ENCODE peak calls at places on chromosome 19, in four cellular contexts. One of them, this sample, is unnamed.

GRCh38 chr19:41426116-41426841 is 895 bp downstream of the B3GNT8 start:
- DNase-seq in fibroblast of lung: no peak
- DNase-seq in K562: no peak
- DNase-seq in mammary epithelial cell: no peak
- DNase-seq in this sample: no peak

GRCh38 chr19:47110521-47111080 is 3.0 kb downstream of the ZC3H4 start:
- DNase-seq in fibroblast of lung: no peak
- DNase-seq in K562: peak; percentile 14
- DNase-seq in mammary epithelial cell: peak; percentile 24
- DNase-seq in this sample: peak; percentile 55

GRCh38 chr19:47652285-47652684 is 43.4 kb downstream of the BICRA start:
- DNase-seq in fibroblast of lung: no peak
- DNase-seq in K562: no peak
- DNase-seq in mammary epithelial cell: no peak
- DNase-seq in this sample: no peak

GRCh38 chr19:8866344-8866743 is 34.2 kb downstream of the MBD3L1 start:
- DNase-seq in fibroblast of lung: no peak
- DNase-seq in K562: no peak
- DNase-seq in mammary epithelial cell: no peak
- DNase-seq in this sample: no peak

GRCh38 chr19:37966211-37967072 is 59.4 kb downstream of the SIPA1L3 start:
- DNase-seq in fibroblast of lung: peak; percentile 75
- DNase-seq in K562: no peak
- DNase-seq in mammary epithelial cell: peak; percentile 80
- DNase-seq in this sample: no peak

GRCh38 chr19:42092350-42092749 is 16.4 kb downstream of the ZNF574 start:
- DNase-seq in fibroblast of lung: no peak
- DNase-seq in K562: no peak
- DNase-seq in mammary epithelial cell: peak; percentile 41
- DNase-seq in this sample: peak; percentile 66

GRCh38 chr19:17579523-17580244 is 24.2 kb downstream of the COLGALT1 start:
- DNase-seq in fibroblast of lung: peak; percentile 25
- DNase-seq in K562: peak; percentile 86
- DNase-seq in mammary epithelial cell: peak; percentile 24
- DNase-seq in this sample: no peak

GRCh38 chr19:49331616-49332055 is 3.6 kb upstream of the CD37 start:
- DNase-seq in fibroblast of lung: peak; percentile 51
- DNase-seq in K562: peak; percentile 73
- DNase-seq in mammary epithelial cell: peak; percentile 51
- DNase-seq in this sample: peak; percentile 54

GRCh38 chr19:46975918-46976782 is 43.5 kb upstream of the NPAS1 start:
- DNase-seq in fibroblast of lung: peak; percentile 100
- DNase-seq in K562: no peak
- DNase-seq in mammary epithelial cell: peak; percentile 56
- DNase-seq in this sample: no peak

GRCh38 chr19:13981021-13981420 is 25.1 kb downstream of the RFX1 start:
- DNase-seq in fibroblast of lung: no peak
- DNase-seq in K562: no peak
- DNase-seq in mammary epithelial cell: no peak
- DNase-seq in this sample: no peak

GRCh38 chr19:48558018-48558684 is 6.2 kb downstream of the SULT2B1 start:
- DNase-seq in fibroblast of lung: peak; percentile 66
- DNase-seq in K562: peak; percentile 49
- DNase-seq in mammary epithelial cell: no peak
- DNase-seq in this sample: no peak

GRCh38 chr19:4371898-4372629 is 28.3 kb downstream of the SH3GL1 start:
- DNase-seq in fibroblast of lung: no peak
- DNase-seq in K562: peak; percentile 48
- DNase-seq in mammary epithelial cell: no peak
- DNase-seq in this sample: no peak

GRCh38 chr19:12766051-12766521 is 9.3 kb downstream of the HOOK2 start:
- DNase-seq in fibroblast of lung: no peak
- DNase-seq in K562: peak; percentile 44
- DNase-seq in mammary epithelial cell: peak; percentile 76
- DNase-seq in this sample: peak; percentile 87

GRCh38 chr19:13011653-13012389 is 16.5 kb downstream of the NFIX start:
- DNase-seq in fibroblast of lung: no peak
- DNase-seq in K562: no peak
- DNase-seq in mammary epithelial cell: no peak
- DNase-seq in this sample: no peak

GRCh38 chr19:49677232-49677881 is at the start of gene PRMT1:
- DNase-seq in fibroblast of lung: peak; percentile 29
- DNase-seq in K562: peak; percentile 87
- DNase-seq in mammary epithelial cell: no peak
- DNase-seq in this sample: no peak

DNA sequence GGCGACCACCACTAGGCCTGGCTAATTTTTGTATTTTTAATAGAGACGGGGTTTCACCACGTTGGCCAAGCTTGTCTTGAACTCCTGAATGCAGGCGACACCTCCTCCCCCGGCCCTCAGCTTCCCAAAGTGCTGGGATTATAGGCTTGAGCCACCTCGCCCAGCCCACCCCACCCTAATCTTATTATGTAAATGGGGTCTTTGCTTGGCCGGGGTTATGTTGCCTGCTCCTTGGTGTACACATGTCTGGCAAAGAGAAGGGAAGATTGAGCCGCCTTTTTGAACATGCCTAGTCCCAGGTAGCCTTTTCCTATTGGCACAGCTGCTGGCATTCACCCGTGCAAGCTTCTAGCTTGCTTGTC is 106.8 kb downstream of the KCTD15 start:
- DNase-seq in fibroblast of lung: no peak
- DNase-seq in K562: no peak
- DNase-seq in mammary epithelial cell: no peak
- DNase-seq in this sample: no peak
- H3K27me3 ChIP-seq in fibroblast of lung: no peaks in the 10 kb centered on the region
- H3K27me3 ChIP-seq in K562: peaks cover 21% of the 10 kb centered on the region
- H3K27me3 ChIP-seq in mammary epithelial cell: no peaks in the 10 kb centered on the region
- H3K27me3 ChIP-seq in this sample: peaks cover 4% of the 10 kb centered on the region

GRCh38 chr19:57935731-57936130 is 529 bp upstream of the ZNF418 start:
- DNase-seq in fibroblast of lung: no peak
- DNase-seq in K562: no peak
- DNase-seq in mammary epithelial cell: no peak
- DNase-seq in this sample: no peak
- H3K36me3 ChIP-seq in fibroblast of lung: no peaks in the 10 kb centered on the region
- H3K36me3 ChIP-seq in K562: no peaks in the 10 kb centered on the region
- H3K36me3 ChIP-seq in mammary epithelial cell: no peaks in the 10 kb centered on the region
- H3K36me3 ChIP-seq in this sample: peaks cover 40% of the 10 kb centered on the region

GRCh38 chr19:30131722-30132291 is 189.8 kb downstream of the URI1 start:
- DNase-seq in fibroblast of lung: no peak
- DNase-seq in K562: no peak
- DNase-seq in mammary epithelial cell: no peak
- DNase-seq in this sample: no peak
- H3K27me3 ChIP-seq in fibroblast of lung: no peaks in the 10 kb centered on the region
- H3K27me3 ChIP-seq in K562: peaks cover 41% of the 10 kb centered on the region
- H3K27me3 ChIP-seq in mammary epithelial cell: no peaks in the 10 kb centered on the region
- H3K27me3 ChIP-seq in this sample: peaks cover 3% of the 10 kb centered on the region

GRCh38 chr19:10392120-10392519 is 11.2 kb downstream of the CDC37 start:
- DNase-seq in fibroblast of lung: no peak
- DNase-seq in K562: no peak
- DNase-seq in mammary epithelial cell: no peak
- DNase-seq in this sample: no peak
- H3K36me3 ChIP-seq in fibroblast of lung: peaks cover 33% of the 10 kb centered on the region
- H3K36me3 ChIP-seq in K562: peaks cover 70% of the 10 kb centered on the region
- H3K36me3 ChIP-seq in mammary epithelial cell: peaks cover 14% of the 10 kb centered on the region
- H3K36me3 ChIP-seq in this sample: peaks cover 55% of the 10 kb centered on the region

DNA sequence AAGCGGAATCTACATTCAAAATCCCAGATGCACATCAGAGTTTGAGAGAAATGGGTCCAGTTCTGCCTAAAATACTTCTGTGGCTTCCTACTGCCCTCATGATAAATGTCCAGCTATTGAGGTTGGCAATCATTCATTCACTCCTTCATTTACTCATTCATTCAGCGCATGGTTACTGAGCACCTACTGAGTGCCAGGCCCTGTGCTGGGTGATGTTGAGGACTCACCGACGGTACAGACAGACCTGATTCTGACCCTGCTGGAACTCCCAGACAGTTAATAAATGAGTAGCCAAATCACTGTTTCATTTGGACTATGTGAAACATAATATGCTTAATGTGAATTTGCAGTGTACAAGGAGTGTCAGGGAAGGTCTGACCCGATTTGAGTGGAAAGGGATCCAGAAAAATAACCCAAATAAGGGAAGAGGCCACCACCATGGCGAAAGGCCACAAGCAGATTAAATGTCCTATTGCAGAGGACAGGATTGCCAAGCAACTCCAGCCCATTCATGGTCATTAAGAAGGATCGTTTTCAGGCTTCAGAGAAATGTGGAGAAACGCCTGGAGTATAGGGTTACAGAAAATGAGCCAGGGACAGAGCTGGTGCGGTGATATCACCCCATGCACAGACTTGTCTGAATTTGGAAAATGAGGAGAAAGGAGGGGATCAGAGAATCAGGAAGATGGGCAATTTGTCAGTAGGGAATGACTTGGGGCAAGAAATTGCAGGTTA is 20.5 kb downstream of the DYRK1B start:
- DNase-seq in fibroblast of lung: no peak
- DNase-seq in K562: no peak
- DNase-seq in mammary epithelial cell: no peak
- DNase-seq in this sample: no peak
- H3K27me3 ChIP-seq in fibroblast of lung: no peaks in the 10 kb centered on the region
- H3K27me3 ChIP-seq in K562: peaks cover 23% of the 10 kb centered on the region
- H3K27me3 ChIP-seq in mammary epithelial cell: no peaks in the 10 kb centered on the region
- H3K27me3 ChIP-seq in this sample: no peaks in the 10 kb centered on the region

DNA sequence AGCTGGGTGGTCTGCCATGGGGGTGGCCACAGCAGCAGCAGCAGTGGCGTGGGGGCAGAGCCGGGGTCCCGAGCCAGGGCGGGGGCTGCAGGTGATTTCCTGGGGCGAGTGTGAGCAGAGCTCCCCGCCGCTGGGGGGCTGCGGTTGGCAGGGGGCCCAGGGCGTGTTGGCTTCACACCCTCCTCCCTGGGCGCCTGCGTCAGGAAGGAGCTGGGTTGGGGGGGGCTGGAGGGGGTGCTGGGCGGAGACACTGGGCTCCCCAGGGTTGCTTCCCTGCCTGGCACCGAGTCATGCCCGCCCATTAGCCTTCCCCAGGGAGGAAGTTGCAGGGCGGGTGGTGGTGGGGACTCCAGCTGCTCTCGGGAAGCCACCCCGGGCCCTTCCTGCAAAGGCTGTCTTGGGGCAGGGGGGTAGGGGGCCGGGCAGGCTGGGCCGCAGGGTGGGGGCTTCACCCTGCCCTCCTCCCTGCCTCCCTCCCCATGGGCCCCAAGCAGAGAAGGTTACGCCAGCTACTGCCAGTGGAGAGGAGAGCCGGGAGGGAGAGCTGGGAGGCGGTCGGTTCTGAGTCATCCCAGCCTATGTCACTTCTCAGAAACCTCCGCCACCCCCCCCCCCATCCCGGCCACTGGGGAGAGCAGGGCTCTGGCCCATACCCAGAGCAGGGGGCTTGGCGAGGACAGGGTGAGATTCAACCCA is 4.6 kb downstream of the MIDN start:
- DNase-seq in fibroblast of lung: peak; percentile 98
- DNase-seq in K562: no peak
- DNase-seq in mammary epithelial cell: peak; percentile 93
- DNase-seq in this sample: peak; percentile 96
- H3K36me3 ChIP-seq in fibroblast of lung: peaks cover 46% of the 10 kb centered on the region
- H3K36me3 ChIP-seq in K562: peaks cover 62% of the 10 kb centered on the region
- H3K36me3 ChIP-seq in mammary epithelial cell: peaks cover 28% of the 10 kb centered on the region
- H3K36me3 ChIP-seq in this sample: peaks cover 52% of the 10 kb centered on the region

GRCh38 chr19:35249848-35250711 is 1.3 kb downstream of the LSR start:
- DNase-seq in fibroblast of lung: no peak
- DNase-seq in K562: no peak
- DNase-seq in mammary epithelial cell: no peak
- DNase-seq in this sample: no peak
- H3K27me3 ChIP-seq in fibroblast of lung: peaks cover 23% of the 10 kb centered on the region
- H3K27me3 ChIP-seq in K562: no peaks in the 10 kb centered on the region
- H3K27me3 ChIP-seq in mammary epithelial cell: no peaks in the 10 kb centered on the region
- H3K27me3 ChIP-seq in this sample: no peaks in the 10 kb centered on the region

DNA sequence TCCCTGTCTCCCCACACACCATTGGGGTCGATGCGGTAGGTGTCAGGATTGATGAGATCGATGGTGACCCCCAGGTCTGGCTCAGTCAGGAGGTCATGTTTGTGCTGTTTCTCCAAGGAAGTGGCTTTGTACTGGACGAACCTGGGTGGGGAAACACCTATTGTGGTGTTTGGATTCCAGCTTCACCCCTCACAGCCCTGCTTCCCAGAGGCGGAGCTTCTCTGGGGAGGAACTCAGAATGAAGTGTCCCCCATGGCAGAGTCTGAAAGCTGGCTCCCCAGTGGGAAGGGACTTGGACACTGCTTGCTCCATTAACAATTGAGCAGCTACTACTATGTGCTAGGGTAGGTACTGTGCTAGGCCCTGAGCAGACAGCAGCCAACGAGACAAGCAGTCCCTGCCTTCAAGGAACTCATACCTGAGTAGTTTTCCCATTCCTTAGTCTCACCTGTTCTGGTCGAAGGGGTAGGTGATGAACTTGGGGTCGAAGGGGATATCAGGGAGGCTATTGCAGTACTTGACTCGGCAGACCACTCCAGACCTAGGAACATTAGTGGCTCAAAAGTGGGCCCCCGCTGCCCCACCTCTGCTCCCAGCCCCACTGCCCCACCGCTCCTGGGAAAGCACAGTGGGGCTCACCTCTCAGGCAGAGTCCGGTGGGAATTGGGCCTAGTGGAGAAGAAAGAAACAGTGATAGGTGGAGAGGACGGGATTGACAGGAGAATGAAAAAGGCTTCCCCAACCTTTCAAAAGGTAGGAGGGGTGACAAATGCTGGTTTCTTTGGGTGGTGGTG is 1.1 kb downstream of the PAF1 start:
- DNase-seq in fibroblast of lung: no peak
- DNase-seq in K562: no peak
- DNase-seq in mammary epithelial cell: no peak
- DNase-seq in this sample: no peak
- H3K36me3 ChIP-seq in fibroblast of lung: peaks cover 34% of the 10 kb centered on the region
- H3K36me3 ChIP-seq in K562: peaks cover 61% of the 10 kb centered on the region
- H3K36me3 ChIP-seq in mammary epithelial cell: peaks cover 15% of the 10 kb centered on the region
- H3K36me3 ChIP-seq in this sample: peaks cover 60% of the 10 kb centered on the region